ENCODE peak calls at places on chromosomes 2 and 18, in nine cellular contexts. D is choroid plexus epithelial cell, P is PC-3, M is astrocyte of the spinal cord, I is fibroblast of the aortic adventitia, S is testis, G is ovary, Z is cardiac fibroblast, T is coronary artery. Y is an unnamed sample.

GRCh38 chr2:65465857-65466256 is 33.5 kb upstream of the SPRED2 start:
- DNase-seq in D (peak; percentile 30), P (no peak), M (no peak), I (peak; percentile 17), S (no peak), G (no peak), Z (no peak), T (no peak), Y (no peak)

GRCh38 chr18:6885992-6886823 is 156.7 kb downstream of the ARHGAP28 start:
- DNase-seq in D (peak; percentile 80), P (peak; percentile 73), M (peak; percentile 63), I (peak; percentile 73), S (peak; percentile 67), G (peak; percentile 50), Z (peak; percentile 70), T (no peak), Y (peak; percentile 40)

GRCh38 chr2:28333606-28334526 is 58.8 kb upstream of the FOSL2 start:
- DNase-seq in D (no peak), P (no peak), M (no peak), I (peak; percentile 40), S (no peak), G (peak; percentile 46), Z (no peak), T (no peak), Y (no peak)

GRCh38 chr2:6919912-6920905 is 3.0 kb downstream of the RNF144A start:
- DNase-seq in D (peak; percentile 37), P (no peak), M (peak; percentile 22), I (no peak), S (no peak), G (no peak), Z (no peak), T (no peak), Y (no peak)

GRCh38 chr2:165725421-165725820 is 68.6 kb downstream of the GALNT3 start:
- DNase-seq in D (peak; percentile 30), P (peak; percentile 93), M (peak; percentile 71), I (peak; percentile 70), S (no peak), G (no peak), Z (peak; percentile 87), T (no peak), Y (peak; percentile 92)

GRCh38 chr18:76441002-76441667 is 53.9 kb downstream of the ZNF516 start:
- DNase-seq in D (no peak), P (no peak), M (no peak), I (no peak), S (no peak), G (no peak), Z (no peak), T (no peak), Y (no peak)

GRCh38 chr2:232480201-232481190 is 7.1 kb downstream of the ECEL1 start:
- DNase-seq in D (no peak), P (no peak), M (no peak), I (no peak), S (no peak), G (no peak), Z (no peak), T (no peak), Y (no peak)

GRCh38 chr18:75132931-75133525 is 75.9 kb downstream of the PTGR3 start:
- DNase-seq in D (no peak), P (peak; percentile 32), M (no peak), I (no peak), S (no peak), G (no peak), Z (no peak), T (peak; percentile 38), Y (no peak)

GRCh38 chr2:62415019-62415431 is 91.0 kb downstream of the TMEM17 start:
- DNase-seq in D (no peak), P (no peak), M (no peak), I (no peak), S (no peak), G (no peak), Z (no peak), T (no peak), Y (no peak)

GRCh38 chr2:25301453-25302352 is 40.0 kb downstream of the DNMT3A start:
- DNase-seq in D (peak; percentile 64), P (peak; percentile 86), M (peak; percentile 85), I (peak; percentile 52), S (no peak), G (no peak), Z (peak; percentile 79), T (no peak), Y (peak; percentile 96)

GRCh38 chr2:216006164-216006663 is 7.1 kb downstream of the MREG start:
- DNase-seq in D (no peak), P (peak; percentile 98), M (no peak), I (no peak), S (peak; percentile 63), G (no peak), Z (peak; percentile 48), T (no peak), Y (peak; percentile 93)

GRCh38 chr2:229514318-229514717 is 200.0 kb downstream of the DNER start:
- DNase-seq in D (no peak), P (no peak), M (no peak), I (peak; percentile 1), S (no peak), G (no peak), Z (no peak), T (no peak), Y (no peak)

GRCh38 chr18:75500510-75500909 is 73.0 kb upstream of the SMIM21 start:
- DNase-seq in D (peak; percentile 58), P (no peak), M (peak; percentile 10), I (peak; percentile 39), S (no peak), G (no peak), Z (no peak), T (no peak), Y (no peak)

GRCh38 chr2:219059725-219060682 is 717 bp downstream of the IHH start:
- DNase-seq in D (no peak), P (no peak), M (no peak), I (no peak), S (no peak), G (no peak), Z (no peak), T (no peak), Y (no peak)

GRCh38 chr2:173148520-173148919 is 72.9 kb downstream of the MAP3K20 start:
- DNase-seq in D (peak; percentile 57), P (peak; percentile 68), M (no peak), I (no peak), S (no peak), G (no peak), Z (peak; percentile 65), T (no peak), Y (peak; percentile 74)

GRCh38 chr18:5678779-5679406 is 135.1 kb upstream of the EPB41L3 start:
- DNase-seq in D (no peak), P (no peak), M (no peak), I (no peak), S (no peak), G (no peak), Z (no peak), T (no peak), Y (no peak)

GRCh38 chr2:236321430-236321829 is 57.2 kb upstream of the ASB18 start:
- DNase-seq in D (no peak), P (no peak), M (no peak), I (no peak), S (no peak), G (no peak), Z (no peak), T (peak; percentile 41), Y (no peak)

GRCh38 chr2:236318401-236318800 is 54.2 kb upstream of the ASB18 start:
- DNase-seq in D (no peak), P (no peak), M (no peak), I (no peak), S (no peak), G (no peak), Z (no peak), T (no peak), Y (no peak)

GRCh38 chr2:236317938-236318396 is 53.8 kb upstream of the ASB18 start:
- DNase-seq in D (no peak), P (peak; percentile 12), M (no peak), I (no peak), S (no peak), G (no peak), Z (no peak), T (peak; percentile 66), Y (no peak)

DNA sequence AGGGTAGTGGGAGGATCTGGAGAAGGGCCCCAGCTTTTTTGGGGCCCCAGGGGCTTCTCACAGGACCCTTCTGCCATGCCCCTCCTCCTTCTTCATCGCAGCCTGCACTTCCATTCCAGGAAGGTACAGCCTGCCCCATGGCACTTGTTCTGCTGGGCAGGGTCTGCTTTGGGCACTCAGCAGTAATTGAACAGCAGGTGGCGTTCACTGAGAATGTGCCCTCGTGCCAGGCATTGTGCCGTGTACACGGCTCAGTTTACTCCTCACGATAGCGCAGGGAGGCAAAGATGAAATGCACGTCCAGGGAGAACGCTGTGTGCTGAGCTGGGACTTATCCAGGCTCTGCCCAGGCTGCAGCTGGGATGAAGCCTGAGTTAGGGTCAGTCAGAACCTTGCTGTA is 54.8 kb upstream of the ASB18 start:
- DNase-seq in D (no peak), P (no peak), M (no peak), I (no peak), S (no peak), G (no peak), Z (no peak), T (peak; percentile 60), Y (no peak)
- H3K4me3 ChIP-seq in D (no peak overlapping the region), P (no peak overlapping the region), M (no peak overlapping the region), I (no peak overlapping the region), S (no peak overlapping the region), G (no peak overlapping the region), Z (no peak overlapping the region), T (no peak overlapping the region), Y (no peak overlapping the region)

GRCh38 chr2:111618953-111619902 is 264.8 kb downstream of the ANAPC1 start:
- DNase-seq in D (peak; percentile 41), P (no peak), M (no peak), I (peak; percentile 48), S (no peak), G (no peak), Z (peak; percentile 28), T (no peak), Y (no peak)
- TF ChIP-seq CTCF in D (peak; percentile 41), P (peak; percentile 50), M (peak; percentile 19), I (peak; percentile 16), S (no peak), G (no peak), Z (no peak), T (no peak), Y (no peak)

DNA sequence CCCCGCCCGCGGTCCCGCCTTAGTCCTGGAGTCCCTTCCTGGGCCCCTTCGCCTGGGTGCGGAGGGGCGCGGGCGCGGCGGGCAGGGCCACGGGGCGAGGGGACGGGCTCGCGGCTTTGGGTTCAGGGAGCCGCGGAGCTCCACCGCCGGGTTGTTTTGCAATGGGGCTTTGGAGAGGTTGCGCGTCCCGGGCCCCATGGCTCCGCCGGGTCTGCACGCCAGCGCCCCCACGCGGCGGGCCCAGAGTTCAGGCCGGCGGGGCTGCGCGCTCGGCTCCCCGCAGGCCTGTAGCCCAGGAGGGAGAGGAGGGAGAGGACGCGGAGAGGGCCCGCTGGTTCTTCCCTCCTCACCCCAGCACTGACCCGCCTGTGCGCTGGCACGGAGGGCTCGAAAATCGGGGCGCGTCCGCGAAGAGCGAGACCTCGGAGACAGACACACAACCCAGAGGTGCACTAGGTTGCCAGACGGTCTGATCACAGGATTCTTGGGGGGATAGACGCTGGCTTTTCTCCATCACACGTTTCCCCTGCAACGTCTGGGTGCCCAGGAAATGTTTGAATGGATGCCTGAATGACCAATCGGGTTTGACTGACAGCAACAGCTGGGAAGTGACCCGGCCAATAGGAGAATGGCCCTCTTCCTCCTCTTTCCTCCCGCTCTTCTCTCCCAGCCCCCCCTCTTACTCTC is 4.9 kb upstream of the SIX2 start:
- DNase-seq in D (peak; percentile 84), P (no peak), M (peak; percentile 36), I (peak; percentile 65), S (peak; percentile 70), G (no peak), Z (peak; percentile 77), T (no peak), Y (peak; percentile 50)
- H3K4me3 ChIP-seq in D (peak overlapping the region; percentile 66), P (no peak overlapping the region), M (peak overlapping the region; percentile 17), I (peak overlapping the region; percentile 56), S (peak overlapping the region; percentile 43), G (peak overlapping the region; percentile 6), Z (peak overlapping the region; percentile 48), T (peak overlapping the region; percentile 66), Y (peak overlapping the region; percentile 41)

GRCh38 chr2:195575879-195576391 is 81.1 kb upstream of the SLC39A10 start:
- DNase-seq in D (peak; percentile 87), P (peak; percentile 94), M (peak; percentile 69), I (peak; percentile 96), S (no peak), G (no peak), Z (peak; percentile 95), T (no peak), Y (peak; percentile 91)
- TF ChIP-seq CTCF in D (peak; percentile 5), P (peak; percentile 59), M (no peak), I (no peak), S (no peak), G (no peak), Z (no peak), T (no peak), Y (no peak)